ENCODE peak calls at places on chromosomes 12 and 14, in nine cellular contexts. One of them, this sample, is unnamed.

GRCh38 chr12:90961154-90961553 is 6.2 kb upstream of the CCER1 start:
- DNase-seq in ascending aorta: no peak
- DNase-seq in retinal pigment epithelial cell: no peak
- DNase-seq in gastrocnemius medialis: no peak
- DNase-seq in uterus: no peak
- DNase-seq in lower leg skin: no peak
- DNase-seq in GM10248: no peak
- DNase-seq in IMR-90: no peak
- DNase-seq in fibroblast of pulmonary artery: no peak
- DNase-seq in this sample: no peak

GRCh38 chr12:64098709-64099354 is 123.3 kb downstream of the KICS2 start:
- DNase-seq in retinal pigment epithelial cell: no peak
- DNase-seq in uterus: peak
- DNase-seq in GM10248: no peak
- DNase-seq in fibroblast of pulmonary artery: peak
- DNase-seq in gastrocnemius medialis: no peak
- DNase-seq in IMR-90: peak
- DNase-seq in ascending aorta: no peak
- DNase-seq in lower leg skin: no peak
- DNase-seq in this sample: no peak

GRCh38 chr14:99514552-99515300 is 33.5 kb downstream of the CCNK start:
- DNase-seq in lower leg skin: peak
- DNase-seq in GM10248: no peak
- DNase-seq in retinal pigment epithelial cell: no peak
- DNase-seq in gastrocnemius medialis: no peak
- DNase-seq in fibroblast of pulmonary artery: no peak
- DNase-seq in uterus: no peak
- DNase-seq in IMR-90: no peak
- DNase-seq in ascending aorta: peak
- DNase-seq in this sample: no peak

GRCh38 chr14:77214216-77214615 is 32.6 kb downstream of the TMEM63C start:
- DNase-seq in gastrocnemius medialis: no peak
- DNase-seq in lower leg skin: no peak
- DNase-seq in GM10248: no peak
- DNase-seq in uterus: no peak
- DNase-seq in ascending aorta: no peak
- DNase-seq in retinal pigment epithelial cell: no peak
- DNase-seq in fibroblast of pulmonary artery: no peak
- DNase-seq in IMR-90: no peak
- DNase-seq in this sample: no peak

GRCh38 chr14:89855961-89856360 is 98.6 kb downstream of the EFCAB11 start:
- DNase-seq in gastrocnemius medialis: no peak
- DNase-seq in ascending aorta: no peak
- DNase-seq in retinal pigment epithelial cell: no peak
- DNase-seq in GM10248: no peak
- DNase-seq in uterus: no peak
- DNase-seq in lower leg skin: no peak
- DNase-seq in fibroblast of pulmonary artery: peak
- DNase-seq in IMR-90: peak
- DNase-seq in this sample: no peak

GRCh38 chr12:105040476-105040875 is 43.8 kb downstream of the ALDH1L2 start:
- DNase-seq in ascending aorta: no peak
- DNase-seq in uterus: no peak
- DNase-seq in fibroblast of pulmonary artery: no peak
- DNase-seq in retinal pigment epithelial cell: no peak
- DNase-seq in lower leg skin: no peak
- DNase-seq in IMR-90: no peak
- DNase-seq in gastrocnemius medialis: no peak
- DNase-seq in GM10248: no peak
- DNase-seq in this sample: no peak

GRCh38 chr12:130627175-130627574 is 88.9 kb downstream of the RIMBP2 start:
- DNase-seq in retinal pigment epithelial cell: no peak
- DNase-seq in gastrocnemius medialis: no peak
- DNase-seq in GM10248: no peak
- DNase-seq in lower leg skin: no peak
- DNase-seq in IMR-90: no peak
- DNase-seq in uterus: no peak
- DNase-seq in fibroblast of pulmonary artery: no peak
- DNase-seq in ascending aorta: no peak
- DNase-seq in this sample: no peak

GRCh38 chr12:30002677-30003076 is 218.9 kb upstream of the TMTC1 start:
- DNase-seq in fibroblast of pulmonary artery: no peak
- DNase-seq in gastrocnemius medialis: no peak
- DNase-seq in retinal pigment epithelial cell: no peak
- DNase-seq in IMR-90: no peak
- DNase-seq in uterus: no peak
- DNase-seq in ascending aorta: no peak
- DNase-seq in GM10248: no peak
- DNase-seq in lower leg skin: no peak
- DNase-seq in this sample: no peak

GRCh38 chr14:22906073-22906472 is 12.9 kb downstream of the RBM23 start:
- DNase-seq in uterus: no peak
- DNase-seq in fibroblast of pulmonary artery: no peak
- DNase-seq in lower leg skin: no peak
- DNase-seq in gastrocnemius medialis: no peak
- DNase-seq in ascending aorta: no peak
- DNase-seq in IMR-90: no peak
- DNase-seq in GM10248: no peak
- DNase-seq in retinal pigment epithelial cell: no peak
- DNase-seq in this sample: no peak

GRCh38 chr12:85277900-85278597 is 2.0 kb upstream of the ALX1 start:
- DNase-seq in GM10248: no peak
- DNase-seq in uterus: no peak
- DNase-seq in lower leg skin: peak
- DNase-seq in gastrocnemius medialis: no peak
- DNase-seq in IMR-90: no peak
- DNase-seq in retinal pigment epithelial cell: no peak
- DNase-seq in ascending aorta: no peak
- DNase-seq in fibroblast of pulmonary artery: no peak
- DNase-seq in this sample: no peak

GRCh38 chr12:85273411-85274075 is 6.5 kb upstream of the ALX1 start:
- DNase-seq in GM10248: peak
- DNase-seq in uterus: no peak
- DNase-seq in retinal pigment epithelial cell: no peak
- DNase-seq in lower leg skin: peak
- DNase-seq in fibroblast of pulmonary artery: no peak
- DNase-seq in ascending aorta: no peak
- DNase-seq in IMR-90: no peak
- DNase-seq in gastrocnemius medialis: no peak
- DNase-seq in this sample: no peak

GRCh38 chr12:85275359-85275758 is 4.7 kb upstream of the ALX1 start:
- DNase-seq in retinal pigment epithelial cell: no peak
- DNase-seq in uterus: no peak
- DNase-seq in gastrocnemius medialis: no peak
- DNase-seq in IMR-90: no peak
- DNase-seq in GM10248: no peak
- DNase-seq in lower leg skin: no peak
- DNase-seq in fibroblast of pulmonary artery: no peak
- DNase-seq in ascending aorta: no peak
- DNase-seq in this sample: no peak

GRCh38 chr12:85278598-85279448 is 1.2 kb upstream of the ALX1 start:
- DNase-seq in GM10248: no peak
- DNase-seq in retinal pigment epithelial cell: no peak
- DNase-seq in gastrocnemius medialis: no peak
- DNase-seq in fibroblast of pulmonary artery: no peak
- DNase-seq in ascending aorta: no peak
- DNase-seq in uterus: no peak
- DNase-seq in IMR-90: no peak
- DNase-seq in lower leg skin: peak
- DNase-seq in this sample: no peak

GRCh38 chr12:85274076-85274415 is 6.0 kb upstream of the ALX1 start:
- DNase-seq in IMR-90: no peak
- DNase-seq in gastrocnemius medialis: no peak
- DNase-seq in ascending aorta: no peak
- DNase-seq in uterus: no peak
- DNase-seq in fibroblast of pulmonary artery: no peak
- DNase-seq in GM10248: no peak
- DNase-seq in lower leg skin: no peak
- DNase-seq in retinal pigment epithelial cell: no peak
- DNase-seq in this sample: no peak
- TF ChIP-seq CTCF in IMR-90: no peak
- TF ChIP-seq CTCF in gastrocnemius medialis: no peak
- TF ChIP-seq CTCF in ascending aorta: no peak
- TF ChIP-seq CTCF in uterus: no peak
- TF ChIP-seq CTCF in fibroblast of pulmonary artery: no peak
- TF ChIP-seq CTCF in GM10248: no peak
- TF ChIP-seq CTCF in lower leg skin: no peak
- TF ChIP-seq CTCF in retinal pigment epithelial cell: no peak
- TF ChIP-seq CTCF in this sample: no peak

GRCh38 chr12:57181072-57181471 is 33.7 kb upstream of the LRP1-AS start:
- DNase-seq in gastrocnemius medialis: no peak
- DNase-seq in retinal pigment epithelial cell: no peak
- DNase-seq in ascending aorta: no peak
- DNase-seq in IMR-90: no peak
- DNase-seq in uterus: no peak
- DNase-seq in fibroblast of pulmonary artery: no peak
- DNase-seq in lower leg skin: no peak
- DNase-seq in GM10248: no peak
- DNase-seq in this sample: no peak

GRCh38 chr12:57179331-57180086 is 32.1 kb upstream of the LRP1-AS start:
- DNase-seq in gastrocnemius medialis: no peak
- DNase-seq in fibroblast of pulmonary artery: no peak
- DNase-seq in IMR-90: no peak
- DNase-seq in GM10248: no peak
- DNase-seq in ascending aorta: no peak
- DNase-seq in retinal pigment epithelial cell: no peak
- DNase-seq in uterus: no peak
- DNase-seq in lower leg skin: no peak
- DNase-seq in this sample: no peak

GRCh38 chr12:57181561-57182155 is 34.2 kb upstream of the LRP1-AS start:
- DNase-seq in lower leg skin: no peak
- DNase-seq in gastrocnemius medialis: no peak
- DNase-seq in retinal pigment epithelial cell: no peak
- DNase-seq in fibroblast of pulmonary artery: no peak
- DNase-seq in uterus: no peak
- DNase-seq in GM10248: no peak
- DNase-seq in IMR-90: no peak
- DNase-seq in ascending aorta: no peak
- DNase-seq in this sample: no peak

GRCh38 chr12:57178213-57178612 is 30.8 kb upstream of the LRP1-AS start:
- DNase-seq in IMR-90: no peak
- DNase-seq in GM10248: no peak
- DNase-seq in uterus: no peak
- DNase-seq in fibroblast of pulmonary artery: no peak
- DNase-seq in lower leg skin: no peak
- DNase-seq in gastrocnemius medialis: no peak
- DNase-seq in retinal pigment epithelial cell: no peak
- DNase-seq in ascending aorta: no peak
- DNase-seq in this sample: no peak

GRCh38 chr12:57180321-57180989 is 33.0 kb upstream of the LRP1-AS start:
- DNase-seq in fibroblast of pulmonary artery: no peak
- DNase-seq in lower leg skin: no peak
- DNase-seq in gastrocnemius medialis: no peak
- DNase-seq in uterus: no peak
- DNase-seq in ascending aorta: no peak
- DNase-seq in retinal pigment epithelial cell: no peak
- DNase-seq in GM10248: no peak
- DNase-seq in IMR-90: no peak
- DNase-seq in this sample: no peak
- TF ChIP-seq CTCF in fibroblast of pulmonary artery: no peak
- TF ChIP-seq CTCF in lower leg skin: no peak
- TF ChIP-seq CTCF in gastrocnemius medialis: no peak
- TF ChIP-seq CTCF in uterus: no peak
- TF ChIP-seq CTCF in ascending aorta: no peak
- TF ChIP-seq CTCF in retinal pigment epithelial cell: no peak
- TF ChIP-seq CTCF in GM10248: no peak
- TF ChIP-seq CTCF in IMR-90: no peak
- TF ChIP-seq CTCF in this sample: no peak

GRCh38 chr12:97943359-97943758 is 480.8 kb downstream of the RMST start:
- DNase-seq in ascending aorta: no peak
- DNase-seq in IMR-90: no peak
- DNase-seq in fibroblast of pulmonary artery: no peak
- DNase-seq in gastrocnemius medialis: no peak
- DNase-seq in GM10248: no peak
- DNase-seq in lower leg skin: no peak
- DNase-seq in uterus: no peak
- DNase-seq in retinal pigment epithelial cell: no peak
- DNase-seq in this sample: no peak
- TF ChIP-seq CTCF in ascending aorta: no peak
- TF ChIP-seq CTCF in IMR-90: no peak
- TF ChIP-seq CTCF in fibroblast of pulmonary artery: no peak
- TF ChIP-seq CTCF in gastrocnemius medialis: no peak
- TF ChIP-seq CTCF in GM10248: no peak
- TF ChIP-seq CTCF in lower leg skin: no peak
- TF ChIP-seq CTCF in uterus: no peak
- TF ChIP-seq CTCF in retinal pigment epithelial cell: peak
- TF ChIP-seq CTCF in this sample: no peak

DNA sequence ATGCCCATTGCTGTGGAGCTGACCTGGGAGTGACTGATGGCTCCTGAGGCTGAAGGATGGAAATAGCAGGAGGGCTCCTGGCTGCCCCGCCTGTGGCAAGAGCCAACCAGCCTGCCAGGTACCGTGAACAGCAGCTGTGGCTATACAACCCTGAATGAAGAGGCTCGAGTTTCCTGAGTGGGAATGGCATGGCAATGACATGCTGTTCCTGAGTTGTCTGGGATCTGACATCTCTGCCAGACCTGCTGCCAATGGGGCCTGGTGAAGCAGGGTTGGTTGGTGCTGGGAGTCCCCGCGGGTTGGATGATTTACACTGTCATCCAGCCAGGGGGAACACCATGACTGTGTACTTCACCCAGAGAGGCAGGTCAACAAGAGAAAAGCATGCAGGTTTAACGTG is 31.8 kb upstream of the LRRC10 start:
- DNase-seq in uterus: no peak
- DNase-seq in IMR-90: no peak
- DNase-seq in GM10248: no peak
- DNase-seq in retinal pigment epithelial cell: no peak
- DNase-seq in gastrocnemius medialis: peak
- DNase-seq in lower leg skin: no peak
- DNase-seq in fibroblast of pulmonary artery: no peak
- DNase-seq in ascending aorta: peak
- DNase-seq in this sample: no peak
- TF ChIP-seq CTCF in uterus: no peak
- TF ChIP-seq CTCF in IMR-90: no peak
- TF ChIP-seq CTCF in GM10248: no peak
- TF ChIP-seq CTCF in retinal pigment epithelial cell: no peak
- TF ChIP-seq CTCF in gastrocnemius medialis: no peak
- TF ChIP-seq CTCF in lower leg skin: no peak
- TF ChIP-seq CTCF in fibroblast of pulmonary artery: no peak
- TF ChIP-seq CTCF in ascending aorta: no peak
- TF ChIP-seq CTCF in this sample: no peak

GRCh38 chr12:54012631-54013398 is 4.0 kb downstream of the HOXC8 start:
- DNase-seq in IMR-90: no peak
- DNase-seq in gastrocnemius medialis: no peak
- DNase-seq in fibroblast of pulmonary artery: no peak
- DNase-seq in retinal pigment epithelial cell: no peak
- DNase-seq in lower leg skin: no peak
- DNase-seq in ascending aorta: no peak
- DNase-seq in uterus: no peak
- DNase-seq in GM10248: no peak
- DNase-seq in this sample: no peak
- TF ChIP-seq CTCF in IMR-90: no peak
- TF ChIP-seq CTCF in gastrocnemius medialis: no peak
- TF ChIP-seq CTCF in fibroblast of pulmonary artery: no peak
- TF ChIP-seq CTCF in retinal pigment epithelial cell: no peak
- TF ChIP-seq CTCF in lower leg skin: no peak
- TF ChIP-seq CTCF in ascending aorta: no peak
- TF ChIP-seq CTCF in uterus: no peak
- TF ChIP-seq CTCF in GM10248: no peak
- TF ChIP-seq CTCF in this sample: no peak

This sample was measured in omental fat pad.